ENCODE peak calls at places on chromosomes 13 and 19, in five cellular contexts. H is heart right ventricle, O is thoracic aorta, B is neural progenitor cell, E is tibial nerve. R is an unnamed sample.
A peak's percentile ranks its signal among the peaks of the same experiment; 100 is the strongest.

GRCh38 chr13:48234652-48235099 is 1.7 kb downstream of the ITM2B start:
- DNase-seq in B (no peak), H (no peak), O (no peak), E (no peak), R (no peak)

GRCh38 chr13:37602743-37603381 is 4.3 kb upstream of the POSTN start:
- DNase-seq in B (no peak), H (no peak), E (no peak), O (no peak), R (no peak)

GRCh38 chr13:20359335-20359734 is 127.2 kb upstream of the GJB6 start:
- DNase-seq in O (no peak), H (no peak), E (no peak), B (no peak), R (no peak)

GRCh38 chr19:30086220-30086619 is 144.2 kb downstream of the URI1 start:
- DNase-seq in O (no peak), E (no peak), H (no peak), B (no peak), R (no peak)

GRCh38 chr19:17765069-17765618 is 13.9 kb downstream of the FCHO1 start:
- DNase-seq in O (no peak), H (peak; percentile 47), B (no peak), E (peak; percentile 38), R (no peak)

GRCh38 chr19:33368074-33368864 is 5.2 kb upstream of the CEBPG start:
- DNase-seq in E (no peak), H (no peak), B (no peak), O (no peak), R (no peak)

GRCh38 chr19:57641715-57642234 is 8.8 kb downstream of the ZNF211 start:
- DNase-seq in E (no peak), H (no peak), O (no peak), B (no peak), R (no peak)

GRCh38 chr13:27975579-27976361 is 6.7 kb upstream of the CDX2 start:
- DNase-seq in H (no peak), B (peak; percentile 50), O (no peak), E (no peak), R (no peak)

GRCh38 chr19:3618144-3618810 is 8.3 kb downstream of the CACTIN start:
- DNase-seq in E (peak; percentile 60), H (peak; percentile 77), B (peak; percentile 78), O (no peak), R (no peak)

GRCh38 chr13:90613076-90613795 is 734.3 kb upstream of the MIR17HG start:
- DNase-seq in O (no peak), E (no peak), B (no peak), H (no peak), R (no peak)

GRCh38 chr13:112688560-112689497 is 1.0 kb upstream of the ATP11A start:
- DNase-seq in H (no peak), E (peak; percentile 40), O (no peak), B (peak; percentile 58), R (no peak)

DNA sequence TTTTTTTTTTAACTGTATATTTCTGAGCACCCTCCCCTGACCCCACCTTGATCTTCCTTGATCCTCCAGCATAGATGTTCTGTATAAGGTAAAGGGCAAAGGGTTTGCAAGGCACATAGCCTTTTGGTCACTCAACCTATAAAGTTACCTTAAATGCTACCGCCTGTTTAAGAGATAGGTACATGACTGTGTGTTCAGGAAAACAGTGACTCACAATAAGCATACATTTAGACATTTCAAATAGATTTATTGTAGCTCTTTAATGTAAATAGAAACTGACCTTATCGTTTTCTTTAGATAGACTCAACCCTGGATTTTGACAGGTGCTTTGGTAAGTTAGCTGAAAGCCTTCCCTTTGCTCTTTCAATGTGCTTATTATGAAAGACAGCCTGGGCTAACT is 15.2 kb upstream of the SLC10A2 start:
- DNase-seq in O (no peak), B (no peak), H (no peak), E (no peak), R (no peak)
- H3K4me1 ChIP-seq in O (no peaks in the 10 kb centered on the region), B (no peaks in the 10 kb centered on the region), H (no peaks in the 10 kb centered on the region), E (no peaks in the 10 kb centered on the region), R (no peaks in the 10 kb centered on the region)

GRCh38 chr19:13849277-13849676 is 27.7 kb upstream of the NANOS3 start:
- DNase-seq in H (no peak), E (no peak), B (no peak), O (no peak), R (no peak)
- H3K4me1 ChIP-seq in H (peaks cover 51% of the 10 kb centered on the region), E (peaks cover 73% of the 10 kb centered on the region), B (peaks cover 9% of the 10 kb centered on the region), O (peaks cover 44% of the 10 kb centered on the region), R (peaks cover 11% of the 10 kb centered on the region)

DNA sequence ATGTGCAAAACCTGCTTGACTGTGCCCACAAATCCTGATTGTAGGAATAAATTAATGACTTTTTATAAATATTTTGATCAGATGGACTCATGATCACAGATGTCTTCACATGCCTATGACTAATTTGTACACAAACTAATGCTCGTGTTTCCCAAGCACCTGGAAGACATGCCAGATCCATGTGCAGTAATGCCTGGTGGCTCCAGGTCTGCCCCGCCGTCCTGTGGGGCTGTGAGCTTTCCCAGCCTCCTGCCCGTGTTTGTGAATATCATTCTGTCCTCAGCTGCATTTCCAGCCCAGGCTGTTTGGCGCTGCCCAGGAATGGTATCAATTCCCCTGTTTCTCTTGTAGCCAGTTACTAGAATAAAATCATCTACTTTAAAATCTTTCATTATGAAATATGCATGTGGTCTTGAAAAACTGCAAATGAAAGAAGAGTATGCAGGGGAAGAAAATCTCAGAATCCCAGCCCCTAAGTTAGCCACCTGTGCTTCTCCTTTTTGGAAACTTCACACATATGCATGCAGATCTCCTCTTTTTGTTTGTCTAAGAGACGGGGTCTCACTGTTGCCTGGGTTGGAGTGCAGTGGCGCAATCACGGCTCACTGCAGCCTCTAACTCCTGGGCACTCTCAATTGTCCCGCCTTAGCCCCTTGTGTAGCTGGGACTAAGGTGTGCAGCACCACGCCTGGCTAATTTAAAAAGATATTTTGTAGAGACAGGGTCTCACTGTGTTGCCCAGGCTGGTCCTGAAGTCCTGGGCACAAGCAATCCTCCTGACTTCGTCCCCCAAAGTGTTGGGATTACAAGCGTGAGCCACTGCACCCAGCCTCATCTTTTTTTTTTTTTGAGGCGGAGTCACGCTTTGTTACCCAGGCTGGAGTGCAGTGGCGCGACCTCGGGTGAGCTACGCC is 6.2 kb downstream of the RPL28 start:
- DNase-seq in H (no peak), B (no peak), E (no peak), O (no peak), R (no peak)
- H3K4me1 ChIP-seq in H (peaks cover 19% of the 10 kb centered on the region), B (peaks cover 24% of the 10 kb centered on the region), E (peaks cover 49% of the 10 kb centered on the region), O (peaks cover 13% of the 10 kb centered on the region), R (peaks cover 11% of the 10 kb centered on the region)

DNA sequence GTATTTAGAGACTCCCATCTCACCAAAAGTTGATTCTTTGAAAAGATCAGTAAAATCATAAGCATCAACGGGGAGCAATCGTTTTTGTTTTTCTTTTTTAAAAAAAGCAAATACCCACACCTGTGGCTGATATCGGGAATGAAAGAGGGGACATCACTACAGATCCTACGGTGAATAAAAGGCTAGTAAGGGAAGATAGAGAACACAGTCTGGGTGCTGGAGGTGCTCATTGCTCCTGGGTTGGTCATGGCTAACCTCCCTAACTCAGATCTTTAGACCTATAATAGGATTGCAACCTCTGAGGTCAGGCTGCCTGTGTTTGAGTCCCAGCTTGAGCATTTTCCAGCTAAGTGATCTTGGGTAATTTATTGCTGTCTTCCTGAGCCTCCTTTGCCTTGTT is 1.1 kb downstream of the EHD2 start:
- DNase-seq in B (no peak), O (no peak), H (no peak), E (no peak), R (no peak)
- H3K4me1 ChIP-seq in B (peaks cover 4% of the 10 kb centered on the region), O (peaks cover 28% of the 10 kb centered on the region), H (peaks cover 39% of the 10 kb centered on the region), E (peaks cover 56% of the 10 kb centered on the region), R (peaks cover 2% of the 10 kb centered on the region)

GRCh38 chr13:49567501-49567900 is 17.9 kb downstream of the RCBTB1 start:
- DNase-seq in B (no peak), E (no peak), H (no peak), O (no peak), R (no peak)
- H3K4me1 ChIP-seq in B (no peaks in the 10 kb centered on the region), E (peaks cover 5% of the 10 kb centered on the region), H (peaks cover 4% of the 10 kb centered on the region), O (no peaks in the 10 kb centered on the region), R (no peaks in the 10 kb centered on the region)